ENCODE peak calls at places on chromosomes 2 and 18, in ten cellular contexts. One of them, this sample, is unnamed.

GRCh38 chr2:238964544-238965113 is 116.7 kb downstream of the TWIST2 start:
- DNase-seq in left lung: no peak
- DNase-seq in HL-60: no peak
- DNase-seq in glutamatergic neuron: no peak
- DNase-seq in AG04449: no peak
- DNase-seq in GM12865: no peak
- DNase-seq in right atrium auricular region: no peak
- DNase-seq in fibroblast of mammary gland: no peak
- DNase-seq in HFFc6: no peak
- DNase-seq in WTC11: no peak
- DNase-seq in this sample: no peak

GRCh38 chr2:75098856-75099255 is 100.5 kb downstream of the TACR1 start:
- DNase-seq in left lung: no peak
- DNase-seq in HL-60: peak; percentile 42
- DNase-seq in glutamatergic neuron: no peak
- DNase-seq in AG04449: no peak
- DNase-seq in GM12865: peak; percentile 64
- DNase-seq in right atrium auricular region: no peak
- DNase-seq in fibroblast of mammary gland: peak; percentile 54
- DNase-seq in HFFc6: peak; percentile 30
- DNase-seq in WTC11: peak; percentile 28
- DNase-seq in this sample: no peak

GRCh38 chr2:112752667-112753066 is 11.7 kb downstream of the CKAP2L start:
- DNase-seq in left lung: no peak
- DNase-seq in HL-60: no peak
- DNase-seq in glutamatergic neuron: no peak
- DNase-seq in AG04449: no peak
- DNase-seq in GM12865: peak; percentile 7
- DNase-seq in right atrium auricular region: no peak
- DNase-seq in fibroblast of mammary gland: no peak
- DNase-seq in HFFc6: no peak
- DNase-seq in WTC11: no peak
- DNase-seq in this sample: no peak

GRCh38 chr18:34837769-34838194 is 127.7 kb downstream of the DTNA start:
- DNase-seq in left lung: no peak
- DNase-seq in HL-60: no peak
- DNase-seq in glutamatergic neuron: no peak
- DNase-seq in AG04449: no peak
- DNase-seq in GM12865: no peak
- DNase-seq in right atrium auricular region: no peak
- DNase-seq in fibroblast of mammary gland: peak; percentile 14
- DNase-seq in HFFc6: no peak
- DNase-seq in WTC11: no peak
- DNase-seq in this sample: no peak

GRCh38 chr2:60459896-60460295 is 93.6 kb downstream of the BCL11A start:
- DNase-seq in left lung: no peak
- DNase-seq in HL-60: peak; percentile 12
- DNase-seq in glutamatergic neuron: no peak
- DNase-seq in AG04449: no peak
- DNase-seq in GM12865: no peak
- DNase-seq in right atrium auricular region: no peak
- DNase-seq in fibroblast of mammary gland: no peak
- DNase-seq in HFFc6: no peak
- DNase-seq in WTC11: no peak
- DNase-seq in this sample: no peak

GRCh38 chr2:216636570-216637450 is 3.6 kb downstream of the IGFBP2 start:
- DNase-seq in left lung: peak; percentile 70
- DNase-seq in HL-60: peak; percentile 8
- DNase-seq in glutamatergic neuron: peak; percentile 61
- DNase-seq in AG04449: no peak
- DNase-seq in GM12865: no peak
- DNase-seq in right atrium auricular region: no peak
- DNase-seq in fibroblast of mammary gland: peak; percentile 40
- DNase-seq in HFFc6: peak; percentile 46
- DNase-seq in WTC11: peak; percentile 59
- DNase-seq in this sample: peak; percentile 60

GRCh38 chr2:15049096-15049993 is 416.8 kb downstream of the LRATD1 start:
- DNase-seq in left lung: no peak
- DNase-seq in HL-60: no peak
- DNase-seq in glutamatergic neuron: no peak
- DNase-seq in AG04449: no peak
- DNase-seq in GM12865: no peak
- DNase-seq in right atrium auricular region: no peak
- DNase-seq in fibroblast of mammary gland: no peak
- DNase-seq in HFFc6: no peak
- DNase-seq in WTC11: no peak
- DNase-seq in this sample: no peak

GRCh38 chr18:57241869-57242268 is 95.0 kb downstream of the BOD1L2 start:
- DNase-seq in left lung: no peak
- DNase-seq in HL-60: no peak
- DNase-seq in glutamatergic neuron: no peak
- DNase-seq in AG04449: no peak
- DNase-seq in GM12865: no peak
- DNase-seq in right atrium auricular region: no peak
- DNase-seq in fibroblast of mammary gland: no peak
- DNase-seq in HFFc6: no peak
- DNase-seq in WTC11: no peak
- DNase-seq in this sample: no peak

GRCh38 chr18:57022716-57023115 is 124.2 kb upstream of the BOD1L2 start:
- DNase-seq in left lung: no peak
- DNase-seq in HL-60: no peak
- DNase-seq in glutamatergic neuron: no peak
- DNase-seq in AG04449: no peak
- DNase-seq in GM12865: no peak
- DNase-seq in right atrium auricular region: no peak
- DNase-seq in fibroblast of mammary gland: no peak
- DNase-seq in HFFc6: no peak
- DNase-seq in WTC11: no peak
- DNase-seq in this sample: no peak

GRCh38 chr2:180656455-180656847 is 324.0 kb upstream of the UBE2E3 start:
- DNase-seq in left lung: no peak
- DNase-seq in HL-60: no peak
- DNase-seq in glutamatergic neuron: no peak
- DNase-seq in AG04449: no peak
- DNase-seq in GM12865: no peak
- DNase-seq in right atrium auricular region: no peak
- DNase-seq in fibroblast of mammary gland: peak; percentile 85
- DNase-seq in HFFc6: peak; percentile 81
- DNase-seq in WTC11: no peak
- DNase-seq in this sample: no peak

GRCh38 chr2:238985036-238985729 is 137.3 kb downstream of the TWIST2 start:
- DNase-seq in left lung: no peak
- DNase-seq in HL-60: no peak
- DNase-seq in glutamatergic neuron: no peak
- DNase-seq in AG04449: no peak
- DNase-seq in GM12865: no peak
- DNase-seq in right atrium auricular region: no peak
- DNase-seq in fibroblast of mammary gland: no peak
- DNase-seq in HFFc6: no peak
- DNase-seq in WTC11: no peak
- DNase-seq in this sample: no peak

GRCh38 chr2:237181844-237182243 is 96.2 kb downstream of the COPS8 start:
- DNase-seq in left lung: no peak
- DNase-seq in HL-60: no peak
- DNase-seq in glutamatergic neuron: no peak
- DNase-seq in AG04449: peak; percentile 91
- DNase-seq in GM12865: no peak
- DNase-seq in right atrium auricular region: no peak
- DNase-seq in fibroblast of mammary gland: peak; percentile 100
- DNase-seq in HFFc6: peak; percentile 88
- DNase-seq in WTC11: no peak
- DNase-seq in this sample: no peak

GRCh38 chr2:187655001-187655400 is 100.8 kb upstream of the TFPI start:
- DNase-seq in left lung: no peak
- DNase-seq in HL-60: no peak
- DNase-seq in glutamatergic neuron: no peak
- DNase-seq in AG04449: no peak
- DNase-seq in GM12865: no peak
- DNase-seq in right atrium auricular region: no peak
- DNase-seq in fibroblast of mammary gland: no peak
- DNase-seq in HFFc6: no peak
- DNase-seq in WTC11: no peak
- DNase-seq in this sample: no peak

GRCh38 chr2:86593266-86593665 is 30.0 kb upstream of the CHMP3 start:
- DNase-seq in left lung: no peak
- DNase-seq in HL-60: no peak
- DNase-seq in glutamatergic neuron: no peak
- DNase-seq in AG04449: no peak
- DNase-seq in GM12865: no peak
- DNase-seq in right atrium auricular region: no peak
- DNase-seq in fibroblast of mammary gland: no peak
- DNase-seq in HFFc6: no peak
- DNase-seq in WTC11: no peak
- DNase-seq in this sample: no peak

GRCh38 chr18:71995895-71996443 is 548.2 kb downstream of the CBLN2 start:
- DNase-seq in left lung: no peak
- DNase-seq in HL-60: no peak
- DNase-seq in glutamatergic neuron: no peak
- DNase-seq in AG04449: no peak
- DNase-seq in GM12865: no peak
- DNase-seq in right atrium auricular region: no peak
- DNase-seq in fibroblast of mammary gland: no peak
- DNase-seq in HFFc6: no peak
- DNase-seq in WTC11: no peak
- DNase-seq in this sample: no peak

GRCh38 chr18:33076601-33077000 is 303.8 kb upstream of the KLHL14 start:
- DNase-seq in left lung: no peak
- DNase-seq in HL-60: no peak
- DNase-seq in glutamatergic neuron: no peak
- DNase-seq in AG04449: no peak
- DNase-seq in GM12865: no peak
- DNase-seq in right atrium auricular region: no peak
- DNase-seq in fibroblast of mammary gland: no peak
- DNase-seq in HFFc6: no peak
- DNase-seq in WTC11: no peak
- DNase-seq in this sample: no peak

GRCh38 chr18:26862084-26862483 is 3.4 kb downstream of the AQP4 start:
- DNase-seq in left lung: no peak
- DNase-seq in HL-60: no peak
- DNase-seq in glutamatergic neuron: no peak
- DNase-seq in AG04449: no peak
- DNase-seq in GM12865: no peak
- DNase-seq in right atrium auricular region: no peak
- DNase-seq in fibroblast of mammary gland: no peak
- DNase-seq in HFFc6: no peak
- DNase-seq in WTC11: no peak
- DNase-seq in this sample: no peak

GRCh38 chr2:11762799-11763461 is 16.5 kb downstream of the LPIN1 start:
- DNase-seq in left lung: no peak
- DNase-seq in HL-60: no peak
- DNase-seq in glutamatergic neuron: no peak
- DNase-seq in AG04449: no peak
- DNase-seq in GM12865: no peak
- DNase-seq in right atrium auricular region: no peak
- DNase-seq in fibroblast of mammary gland: no peak
- DNase-seq in HFFc6: no peak
- DNase-seq in WTC11: no peak
- DNase-seq in this sample: no peak

GRCh38 chr2:98548920-98549818 is 59.1 kb downstream of the COA5 start:
- DNase-seq in left lung: no peak
- DNase-seq in HL-60: no peak
- DNase-seq in glutamatergic neuron: no peak
- DNase-seq in AG04449: no peak
- DNase-seq in GM12865: peak; percentile 69
- DNase-seq in right atrium auricular region: no peak
- DNase-seq in fibroblast of mammary gland: no peak
- DNase-seq in HFFc6: no peak
- DNase-seq in WTC11: no peak
- DNase-seq in this sample: no peak

GRCh38 chr2:6828299-6828584 is 37.5 kb downstream of the CMPK2 start:
- DNase-seq in left lung: no peak
- DNase-seq in HL-60: no peak
- DNase-seq in glutamatergic neuron: no peak
- DNase-seq in AG04449: no peak
- DNase-seq in GM12865: no peak
- DNase-seq in right atrium auricular region: no peak
- DNase-seq in fibroblast of mammary gland: peak; percentile 68
- DNase-seq in HFFc6: peak; percentile 2
- DNase-seq in WTC11: no peak
- DNase-seq in this sample: no peak
- TF ChIP-seq CTCF in left lung: peak; percentile 48
- TF ChIP-seq CTCF in HL-60: no peak
- TF ChIP-seq CTCF in glutamatergic neuron: peak; percentile 79
- TF ChIP-seq CTCF in AG04449: peak; percentile 32
- TF ChIP-seq CTCF in GM12865: peak; percentile 4
- TF ChIP-seq CTCF in right atrium auricular region: peak; percentile 68
- TF ChIP-seq CTCF in fibroblast of mammary gland: peak; percentile 51
- TF ChIP-seq CTCF in HFFc6: peak; percentile 68
- TF ChIP-seq CTCF in WTC11: no peak
- TF ChIP-seq CTCF in this sample: peak; percentile 54

GRCh38 chr2:223042284-223042683 is 9.7 kb upstream of the KCNE4 start:
- DNase-seq in left lung: no peak
- DNase-seq in HL-60: no peak
- DNase-seq in glutamatergic neuron: no peak
- DNase-seq in AG04449: no peak
- DNase-seq in GM12865: no peak
- DNase-seq in right atrium auricular region: no peak
- DNase-seq in fibroblast of mammary gland: no peak
- DNase-seq in HFFc6: no peak
- DNase-seq in WTC11: no peak
- DNase-seq in this sample: no peak
- TF ChIP-seq CTCF in left lung: no peak
- TF ChIP-seq CTCF in HL-60: no peak
- TF ChIP-seq CTCF in glutamatergic neuron: no peak
- TF ChIP-seq CTCF in AG04449: no peak
- TF ChIP-seq CTCF in GM12865: no peak
- TF ChIP-seq CTCF in right atrium auricular region: no peak
- TF ChIP-seq CTCF in fibroblast of mammary gland: no peak
- TF ChIP-seq CTCF in HFFc6: no peak
- TF ChIP-seq CTCF in WTC11: no peak
- TF ChIP-seq CTCF in this sample: no peak

GRCh38 chr18:39841133-39842041 is 2113.6 kb upstream of the PIK3C3 start:
- DNase-seq in left lung: peak; percentile 51
- DNase-seq in HL-60: peak; percentile 7
- DNase-seq in glutamatergic neuron: peak; percentile 75
- DNase-seq in AG04449: no peak
- DNase-seq in GM12865: no peak
- DNase-seq in right atrium auricular region: no peak
- DNase-seq in fibroblast of mammary gland: peak; percentile 78
- DNase-seq in HFFc6: peak; percentile 70
- DNase-seq in WTC11: peak; percentile 76
- DNase-seq in this sample: peak; percentile 74
- TF ChIP-seq CTCF in left lung: no peak
- TF ChIP-seq CTCF in HL-60: no peak
- TF ChIP-seq CTCF in glutamatergic neuron: peak; percentile 16
- TF ChIP-seq CTCF in AG04449: peak; percentile 65
- TF ChIP-seq CTCF in GM12865: no peak
- TF ChIP-seq CTCF in right atrium auricular region: peak; percentile 36
- TF ChIP-seq CTCF in fibroblast of mammary gland: peak; percentile 47
- TF ChIP-seq CTCF in HFFc6: peak; percentile 70
- TF ChIP-seq CTCF in WTC11: no peak
- TF ChIP-seq CTCF in this sample: peak; percentile 45

GRCh38 chr2:127051116-127051779 is 55.7 kb downstream of the BIN1 start:
- DNase-seq in left lung: peak; percentile 32
- DNase-seq in HL-60: no peak
- DNase-seq in glutamatergic neuron: peak; percentile 22
- DNase-seq in AG04449: no peak
- DNase-seq in GM12865: no peak
- DNase-seq in right atrium auricular region: no peak
- DNase-seq in fibroblast of mammary gland: no peak
- DNase-seq in HFFc6: no peak
- DNase-seq in WTC11: peak; percentile 17
- DNase-seq in this sample: no peak
- TF ChIP-seq CTCF in left lung: no peak
- TF ChIP-seq CTCF in HL-60: no peak
- TF ChIP-seq CTCF in glutamatergic neuron: no peak
- TF ChIP-seq CTCF in AG04449: no peak
- TF ChIP-seq CTCF in GM12865: no peak
- TF ChIP-seq CTCF in right atrium auricular region: no peak
- TF ChIP-seq CTCF in fibroblast of mammary gland: no peak
- TF ChIP-seq CTCF in HFFc6: peak; percentile 5
- TF ChIP-seq CTCF in WTC11: no peak
- TF ChIP-seq CTCF in this sample: no peak